ENCODE peak calls at places on chromosome 3, in five cellular contexts. C is ovary, V is AG04450, O is endothelial cell, T is AG09319. R is an unnamed sample.

GRCh38 chr3:179376474-179376873 is 29.0 kb downstream of the MFN1 start:
- DNase-seq in V (no peak), C (no peak), O (no peak), T (no peak), R (no peak)

GRCh38 chr3:129005526-129006303 is 4.6 kb downstream of the EFCC1 start:
- DNase-seq in O (no peak), C (peak), T (no peak), V (peak), R (no peak)

GRCh38 chr3:68336042-68336441 is 596.3 kb downstream of the TAFA4 start:
- DNase-seq in C (no peak), O (no peak), V (no peak), T (no peak), R (no peak)

GRCh38 chr3:179666030-179666429 is 13.2 kb downstream of the USP13 start:
- DNase-seq in C (no peak), V (no peak), O (no peak), T (no peak), R (no peak)

GRCh38 chr3:18246336-18247060 is 178.6 kb downstream of the SATB1 start:
- DNase-seq in O (no peak), T (peak), V (no peak), C (no peak), R (no peak)

GRCh38 chr3:171206283-171206682 is 179.8 kb upstream of the SLC2A2 start:
- DNase-seq in C (no peak), O (no peak), T (no peak), V (no peak), R (peak)

GRCh38 chr3:149494022-149494758 is 19.7 kb downstream of the TM4SF4 start:
- DNase-seq in O (peak), T (no peak), V (no peak), C (peak), R (peak)

GRCh38 chr3:113963879-113964278 is 16.1 kb downstream of the ZDHHC23 start:
- DNase-seq in O (no peak), V (no peak), T (no peak), C (no peak), R (no peak)

GRCh38 chr3:128438488-128439072 is 28.1 kb downstream of the DNAJB8 start:
- DNase-seq in V (no peak), T (no peak), O (no peak), C (no peak), R (no peak)

GRCh38 chr3:146203761-146204160 is 42.8 kb upstream of the PLOD2 start:
- DNase-seq in V (no peak), T (peak), C (no peak), O (no peak), R (no peak)

GRCh38 chr3:49718419-49719213 is 868 bp downstream of the AMIGO3 start:
- DNase-seq in C (peak), O (peak), T (no peak), V (no peak), R (peak)

GRCh38 chr3:195690951-195691350 is 29.8 kb upstream of the MUC20 start:
- DNase-seq in V (no peak), T (no peak), O (no peak), C (no peak), R (no peak)

GRCh38 chr3:195696632-195697278 is 24.0 kb upstream of the MUC20 start:
- DNase-seq in T (no peak), O (no peak), C (no peak), V (no peak), R (no peak)

GRCh38 chr3:195692361-195692700 is 28.4 kb upstream of the MUC20 start:
- DNase-seq in V (no peak), T (no peak), O (no peak), C (no peak), R (no peak)

GRCh38 chr3:195692781-195693427 is 27.9 kb upstream of the MUC20 start:
- DNase-seq in C (no peak), V (no peak), O (no peak), T (no peak), R (no peak)

GRCh38 chr3:195693428-195694216 is 27.2 kb upstream of the MUC20 start:
- DNase-seq in C (no peak), V (no peak), O (no peak), T (no peak), R (no peak)
- TF ChIP-seq CTCF in C (no peak), V (no peak), O (no peak), T (no peak), R (no peak)

GRCh38 chr3:9782777-9783176 is 9.5 kb downstream of the TADA3 start:
- DNase-seq in V (no peak), C (no peak), T (no peak), O (no peak), R (peak)
- TF ChIP-seq CTCF in V (no peak), C (no peak), T (no peak), O (no peak), R (no peak)

GRCh38 chr3:195226900-195227447 is 44.0 kb downstream of the XXYLT1 start:
- DNase-seq in C (peak), O (no peak), T (no peak), V (no peak), R (no peak)
- TF ChIP-seq CTCF in C (no peak), O (peak), T (peak), V (peak), R (peak)

DNA sequence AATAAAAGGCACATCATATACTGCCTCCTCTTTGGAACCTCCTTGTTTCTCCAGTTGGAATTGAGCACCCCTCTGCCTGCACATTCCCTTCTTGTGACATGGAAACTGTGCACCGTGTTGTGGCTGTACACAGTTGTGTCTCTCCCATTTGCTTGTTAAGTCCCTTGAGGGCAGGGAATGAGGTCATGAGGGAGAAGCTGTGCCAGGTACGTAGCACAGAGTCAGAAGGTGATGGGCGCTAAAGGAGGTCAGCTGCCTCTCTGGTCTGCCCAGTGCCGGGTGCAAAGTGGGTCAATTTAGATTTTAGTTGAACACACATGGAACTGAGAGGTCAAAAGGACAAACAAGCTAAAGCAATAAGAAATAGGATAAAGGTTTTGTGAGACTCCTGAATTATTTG is 124.4 kb downstream of the FAM43A start:
- DNase-seq in T (no peak), C (no peak), O (no peak), V (no peak), R (no peak)
- TF ChIP-seq CTCF in T (no peak), C (no peak), O (no peak), V (no peak), R (no peak)

GRCh38 chr3:153513236-153513635 is 351.2 kb downstream of the RAP2B start:
- DNase-seq in V (no peak), O (peak), T (no peak), C (no peak), R (peak)
- TF ChIP-seq CTCF in V (peak), O (peak), T (no peak), C (no peak), R (peak)

GRCh38 chr3:111506435-111506834 is 35.6 kb upstream of the CD96 start:
- DNase-seq in V (no peak), T (no peak), C (no peak), O (no peak), R (no peak)

GRCh38 chr3:111509308-111509707 is 32.7 kb upstream of the CD96 start:
- DNase-seq in O (no peak), T (no peak), V (no peak), C (no peak), R (peak)
- TF ChIP-seq CTCF in O (no peak), T (no peak), V (no peak), C (no peak), R (no peak)

DNA sequence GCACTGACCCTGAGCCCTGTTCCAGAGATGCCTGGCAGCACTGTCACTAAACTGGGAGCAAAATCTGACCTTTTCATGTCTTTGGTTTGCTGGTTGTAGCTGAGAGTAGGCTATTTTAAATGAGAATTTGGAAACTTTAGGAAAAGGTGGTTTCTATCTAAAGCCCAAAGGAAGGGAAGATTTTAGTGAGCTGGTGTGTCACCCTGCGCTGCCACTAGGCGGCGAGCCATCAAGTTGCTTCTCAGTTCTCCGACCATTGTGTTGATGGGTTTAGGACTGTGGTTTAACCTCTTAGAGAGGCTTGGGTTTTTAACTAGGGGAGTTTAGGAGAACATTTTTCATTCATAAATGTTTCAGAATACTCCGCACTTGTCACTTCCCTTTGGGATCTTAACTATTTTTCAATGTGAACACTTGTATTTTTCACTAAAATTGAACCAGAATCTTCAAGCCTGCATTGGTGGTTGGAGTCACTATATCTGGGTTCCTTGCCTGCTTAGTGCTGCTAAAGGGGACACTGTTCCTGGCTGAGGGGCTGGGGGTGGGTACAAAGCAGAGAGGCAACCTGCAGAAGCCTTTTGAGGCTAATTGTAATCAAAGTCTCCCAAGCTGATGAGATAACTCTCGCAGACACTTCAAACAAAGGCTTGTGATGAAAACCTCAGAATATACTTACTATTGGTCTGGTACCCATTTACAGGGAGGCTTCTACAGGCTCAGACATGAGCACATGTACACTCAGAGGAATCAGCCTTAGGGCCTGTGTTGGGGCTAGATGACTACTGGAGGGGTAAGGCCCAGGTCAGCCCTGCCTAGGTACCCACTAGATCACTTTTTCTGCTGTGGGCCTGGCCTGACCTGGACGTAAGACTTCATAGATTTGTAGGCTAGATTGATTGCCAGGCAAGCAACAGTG is 16.8 kb downstream of the EXOSC7 start:
- DNase-seq in T (no peak), O (peak), C (no peak), V (no peak), R (peak)
- TF ChIP-seq CTCF in T (peak), O (peak), C (no peak), V (peak), R (peak)

GRCh38 chr3:100316656-100317069 is 17.9 kb upstream of the NIT2 start:
- DNase-seq in O (peak), T (peak), C (peak), V (peak), R (peak)
- TF ChIP-seq CTCF in O (peak), T (peak), C (peak), V (peak), R (peak)